ENCODE peak calls at places on chromosomes 7 and 10, in eight cellular contexts. J, P, D, X, R, M, Z and B are unnamed samples.

GRCh38 chr7:66157060-66157459 is 42.4 kb downstream of the CRCP start:
- DNase-seq in J (no peak), Z (no peak), X (no peak), D (peak), R (no peak), M (no peak), P (no peak), B (no peak)

GRCh38 chr10:21249435-21249834 is 276.0 kb downstream of the SKIDA1 start:
- DNase-seq in Z (no peak), R (no peak), J (no peak), P (no peak), X (no peak), D (no peak), M (no peak), B (no peak)

GRCh38 chr7:157404845-157405481 is 68.2 kb downstream of the DNAJB6 start:
- DNase-seq in Z (no peak), X (peak), P (no peak), R (no peak), J (peak), M (no peak), D (peak), B (no peak)

GRCh38 chr10:12191715-12192114 is 4.0 kb downstream of the NUDT5 start:
- DNase-seq in M (no peak), P (no peak), X (no peak), J (no peak), Z (no peak), D (no peak), R (no peak), B (no peak)

GRCh38 chr10:59587083-59587755 is 122.4 kb downstream of the SLC16A9 start:
- DNase-seq in D (no peak), P (no peak), J (no peak), R (no peak), M (no peak), X (peak), Z (no peak), B (no peak)

GRCh38 chr7:22698762-22699161 is 28.2 kb upstream of the IL6 start:
- DNase-seq in Z (no peak), J (no peak), X (no peak), R (no peak), M (no peak), D (no peak), P (no peak), B (no peak)

GRCh38 chr7:127629268-127629854 is 11.4 kb upstream of the PAX4 start:
- DNase-seq in P (peak), J (peak), M (peak), X (peak), D (peak), Z (peak), R (peak), B (peak)

GRCh38 chr7:55056577-55057480 is 38.0 kb downstream of the EGFR start:
- DNase-seq in J (no peak), Z (no peak), R (no peak), P (no peak), D (no peak), M (no peak), X (no peak), B (no peak)

GRCh38 chr7:155066417-155066950 is 3.6 kb upstream of the HTR5A start:
- DNase-seq in X (peak), D (no peak), R (no peak), Z (no peak), M (no peak), J (no peak), P (no peak), B (peak)

GRCh38 chr7:148515237-148515636 is 75.3 kb upstream of the C7orf33 start:
- DNase-seq in M (no peak), R (no peak), X (no peak), J (no peak), D (no peak), P (no peak), Z (no peak), B (no peak)

GRCh38 chr10:124543146-124543545 is 81.5 kb downstream of the LHPP start:
- DNase-seq in J (no peak), X (no peak), M (no peak), P (no peak), Z (no peak), D (no peak), R (no peak), B (no peak)

GRCh38 chr7:106112972-106113421 is 885 bp upstream of the SYPL1 start:
- DNase-seq in J (no peak), M (no peak), X (no peak), Z (no peak), P (no peak), D (no peak), R (no peak), B (peak)
- TF ChIP-seq EZH2phosphoT487 in J (no peak), M (no peak), X (no peak), Z (no peak), P (no peak), D (no peak), R (no peak), B (no peak)

GRCh38 chr7:9083837-9084236 is 650.4 kb downstream of the NXPH1 start:
- DNase-seq in R (no peak), X (peak), M (no peak), P (no peak), D (peak), J (peak), Z (no peak), B (no peak)
- TF ChIP-seq CTCF in R (no peak), X (no peak), M (no peak), P (no peak), D (no peak), J (no peak), Z (no peak), B (no peak)

GRCh38 chr10:110103921-110104461 is 96.2 kb downstream of the ADD3 start:
- DNase-seq in J (no peak), D (no peak), R (no peak), P (no peak), Z (no peak), X (no peak), M (no peak), B (no peak)

GRCh38 chr10:110105873-110106272 is 98.1 kb downstream of the ADD3 start:
- DNase-seq in D (no peak), X (no peak), M (no peak), Z (no peak), J (no peak), R (no peak), P (no peak), B (no peak)

GRCh38 chr10:110107430-110107829 is 99.6 kb downstream of the ADD3 start:
- DNase-seq in P (no peak), M (no peak), R (no peak), X (no peak), D (no peak), Z (no peak), J (no peak), B (no peak)

DNA sequence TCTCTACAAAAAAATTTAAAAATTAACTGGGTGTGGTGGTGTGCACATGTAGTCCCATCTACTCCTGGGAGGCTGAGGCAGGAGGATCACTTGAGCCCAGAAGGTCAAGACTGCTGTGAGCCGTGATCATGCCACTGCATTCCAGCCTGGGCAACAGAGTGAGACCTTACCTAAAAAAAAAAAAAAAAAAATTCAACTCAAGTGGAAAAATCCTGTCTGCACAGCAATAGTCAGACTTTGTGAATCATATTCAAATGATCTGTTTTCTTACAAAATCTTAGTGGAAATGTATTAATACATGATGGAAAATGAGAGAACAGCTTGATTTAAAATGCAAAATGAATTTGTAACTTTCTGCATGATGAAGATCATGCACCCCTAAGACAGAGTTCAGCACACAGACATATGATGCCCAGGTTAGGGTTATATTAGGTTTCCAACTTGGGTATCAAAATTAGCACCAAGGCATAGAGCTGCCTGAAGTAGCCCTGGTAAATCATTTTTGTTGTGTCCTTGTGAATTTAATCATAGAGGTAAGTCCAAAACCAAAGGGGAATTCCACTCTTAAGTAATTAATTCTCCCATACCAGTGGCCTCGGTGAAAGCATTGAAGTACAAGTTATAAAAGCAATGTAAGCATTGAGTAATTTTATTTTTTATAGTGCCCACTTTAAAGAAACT is 93.8 kb downstream of the ADD3 start:
- DNase-seq in M (no peak), Z (no peak), J (no peak), D (no peak), X (no peak), P (no peak), R (no peak), B (no peak)
- TF ChIP-seq EZH2phosphoT487 in M (no peak), Z (no peak), J (no peak), D (no peak), X (no peak), P (no peak), R (no peak), B (no peak)

GRCh38 chr7:92527300-92528187 is 776 bp downstream of the PEX1 start:
- DNase-seq in X (peak), M (peak), Z (peak), R (peak), D (peak), P (peak), J (peak), B (peak)

GRCh38 chr7:92528958-92529264 is 316 bp downstream of the RBM48 start:
- DNase-seq in J (no peak), M (no peak), R (no peak), D (no peak), X (no peak), Z (no peak), P (no peak), B (no peak)

GRCh38 chr7:92523110-92523509 is 5.2 kb downstream of the PEX1 start:
- DNase-seq in R (no peak), M (no peak), J (no peak), P (no peak), Z (no peak), D (no peak), X (no peak), B (no peak)

DNA sequence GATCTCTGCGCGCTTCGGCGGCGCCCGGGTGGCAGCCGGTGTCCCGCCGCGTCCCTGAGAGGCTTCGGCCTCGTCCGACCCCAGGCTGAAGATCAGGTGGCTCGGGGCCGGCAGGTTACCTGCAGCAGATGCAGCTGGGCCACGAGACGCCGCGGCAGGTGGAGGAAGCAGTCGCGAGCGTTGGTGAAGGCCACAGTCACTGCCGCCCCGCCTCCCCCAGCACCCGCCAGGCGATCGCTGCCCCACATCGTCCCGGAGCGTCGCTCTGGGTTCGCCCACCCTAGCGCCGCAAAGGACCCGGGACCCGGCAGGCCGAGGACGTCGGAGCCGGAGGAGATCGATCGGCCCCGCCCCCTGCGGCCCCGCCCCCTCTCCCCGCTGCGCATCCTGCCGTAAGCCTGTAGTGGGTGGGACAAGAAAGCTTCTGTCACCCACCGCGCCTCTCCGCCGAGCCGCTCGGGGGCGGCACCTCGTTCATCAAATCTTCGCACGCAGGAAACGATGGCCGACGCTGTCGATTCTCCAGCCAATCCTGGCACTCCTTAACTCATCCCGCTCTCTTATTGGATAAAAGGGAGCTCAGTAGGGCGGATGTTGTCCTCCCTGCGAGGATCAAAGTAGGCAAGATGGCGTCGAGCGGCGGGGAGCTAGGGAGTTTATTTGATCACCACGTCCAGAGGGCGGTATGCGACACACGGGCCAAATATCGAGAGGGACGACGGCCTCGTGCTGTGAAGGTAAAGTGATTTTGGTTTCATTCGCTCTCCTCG is at the start of the genes PEX1 and RBM48:
- DNase-seq in M (peak), X (peak), Z (peak), D (peak), P (peak), R (peak), J (peak), B (peak)
- TF ChIP-seq CTCF in M (peak), X (peak), Z (peak), D (peak), P (no peak), R (peak), J (peak), B (peak)